ENCODE peak calls at places on chromosomes 4 and X, in five cellular contexts. One of them, this sample, is unnamed.

GRCh38 chr4:94653095-94653649 is 104.6 kb upstream of the BMPR1B start:
- DNase-seq in cardiac muscle cell: peak; percentile 36
- DNase-seq in hepatocyte: no peak
- DNase-seq in neural progenitor cell: no peak
- DNase-seq in breast epithelium: no peak
- DNase-seq in this sample: no peak

GRCh38 chr4:93414041-93414440 is 414.5 kb upstream of the ATOH1 start:
- DNase-seq in cardiac muscle cell: no peak
- DNase-seq in hepatocyte: no peak
- DNase-seq in neural progenitor cell: no peak
- DNase-seq in breast epithelium: no peak
- DNase-seq in this sample: no peak

GRCh38 chr4:184732126-184732525 is 1.8 kb downstream of the CENPU start:
- DNase-seq in cardiac muscle cell: no peak
- DNase-seq in hepatocyte: no peak
- DNase-seq in neural progenitor cell: no peak
- DNase-seq in breast epithelium: no peak
- DNase-seq in this sample: peak; percentile 88

GRCh38 chrX:45172890-45173289 is 27.8 kb downstream of the DIPK2B start:
- DNase-seq in cardiac muscle cell: peak; percentile 43
- DNase-seq in hepatocyte: peak; percentile 51
- DNase-seq in neural progenitor cell: no peak
- DNase-seq in breast epithelium: no peak
- DNase-seq in this sample: peak; percentile 65

GRCh38 chr4:825969-826330 is at the start of gene CPLX1:
- DNase-seq in cardiac muscle cell: no peak
- DNase-seq in hepatocyte: peak; percentile 84
- DNase-seq in neural progenitor cell: peak; percentile 65
- DNase-seq in breast epithelium: no peak
- DNase-seq in this sample: no peak

GRCh38 chr4:152259866-152260265 is 276.0 kb downstream of the FBXW7 start:
- DNase-seq in cardiac muscle cell: no peak
- DNase-seq in hepatocyte: no peak
- DNase-seq in neural progenitor cell: no peak
- DNase-seq in breast epithelium: no peak
- DNase-seq in this sample: peak; percentile 99

GRCh38 chrX:131746491-131746968 is 202.7 kb downstream of the OR13H1 start:
- DNase-seq in cardiac muscle cell: no peak
- DNase-seq in hepatocyte: no peak
- DNase-seq in neural progenitor cell: no peak
- DNase-seq in breast epithelium: peak; percentile 85
- DNase-seq in this sample: no peak

GRCh38 chr4:171025776-171026175 is 787.4 kb upstream of the GALNTL6 start:
- DNase-seq in cardiac muscle cell: no peak
- DNase-seq in hepatocyte: no peak
- DNase-seq in neural progenitor cell: no peak
- DNase-seq in breast epithelium: no peak
- DNase-seq in this sample: peak; percentile 2

GRCh38 chr4:161767116-161767515 is 396.7 kb downstream of the FSTL5 start:
- DNase-seq in cardiac muscle cell: peak; percentile 15
- DNase-seq in hepatocyte: no peak
- DNase-seq in neural progenitor cell: no peak
- DNase-seq in breast epithelium: no peak
- DNase-seq in this sample: peak; percentile 71

GRCh38 chr4:148823419-148823769 is 381.2 kb upstream of the NR3C2 start:
- DNase-seq in cardiac muscle cell: no peak
- DNase-seq in hepatocyte: no peak
- DNase-seq in neural progenitor cell: no peak
- DNase-seq in breast epithelium: no peak
- DNase-seq in this sample: no peak

GRCh38 chrX:99705696-99706095 is 704.4 kb downstream of the PCDH19 start:
- DNase-seq in cardiac muscle cell: no peak
- DNase-seq in hepatocyte: peak; percentile 24
- DNase-seq in neural progenitor cell: no peak
- DNase-seq in breast epithelium: no peak
- DNase-seq in this sample: no peak

GRCh38 chrX:71953946-71954345 is 43.3 kb downstream of the NHSL2 start:
- DNase-seq in cardiac muscle cell: no peak
- DNase-seq in hepatocyte: no peak
- DNase-seq in neural progenitor cell: no peak
- DNase-seq in breast epithelium: no peak
- DNase-seq in this sample: no peak

GRCh38 chr4:184968784-184969201 is 49.5 kb upstream of the HELT start:
- DNase-seq in cardiac muscle cell: no peak
- DNase-seq in hepatocyte: peak; percentile 35
- DNase-seq in neural progenitor cell: no peak
- DNase-seq in breast epithelium: peak; percentile 65
- DNase-seq in this sample: peak; percentile 44

GRCh38 chr4:118927976-118928375 is 39.3 kb downstream of the SYNPO2 start:
- DNase-seq in cardiac muscle cell: peak; percentile 60
- DNase-seq in hepatocyte: no peak
- DNase-seq in neural progenitor cell: no peak
- DNase-seq in breast epithelium: peak; percentile 45
- DNase-seq in this sample: no peak

GRCh38 chrX:39767446-39767845 is 330.3 kb downstream of the BCOR start:
- DNase-seq in cardiac muscle cell: peak; percentile 38
- DNase-seq in hepatocyte: no peak
- DNase-seq in neural progenitor cell: no peak
- DNase-seq in breast epithelium: no peak
- DNase-seq in this sample: no peak

GRCh38 chr4:82721819-82722423 is 76.7 kb downstream of the SCD5 start:
- DNase-seq in cardiac muscle cell: no peak
- DNase-seq in hepatocyte: peak; percentile 65
- DNase-seq in neural progenitor cell: peak; percentile 19
- DNase-seq in breast epithelium: no peak
- DNase-seq in this sample: no peak

GRCh38 chrX:19875051-19875432 is 12.4 kb downstream of the SH3KBP1 start:
- DNase-seq in cardiac muscle cell: no peak
- DNase-seq in hepatocyte: no peak
- DNase-seq in neural progenitor cell: no peak
- DNase-seq in breast epithelium: no peak
- DNase-seq in this sample: no peak

GRCh38 chr4:147780137-147780777 is 48.4 kb downstream of the ARHGAP10 start:
- DNase-seq in cardiac muscle cell: no peak
- DNase-seq in hepatocyte: no peak
- DNase-seq in neural progenitor cell: no peak
- DNase-seq in breast epithelium: no peak
- DNase-seq in this sample: no peak

GRCh38 chr4:20086067-20086466 is 165.6 kb upstream of the SLIT2 start:
- DNase-seq in cardiac muscle cell: no peak
- DNase-seq in hepatocyte: no peak
- DNase-seq in neural progenitor cell: no peak
- DNase-seq in breast epithelium: no peak
- DNase-seq in this sample: no peak

GRCh38 chrX:37779857-37780256 is at the start of gene CYBB:
- DNase-seq in cardiac muscle cell: no peak
- DNase-seq in hepatocyte: no peak
- DNase-seq in neural progenitor cell: no peak
- DNase-seq in breast epithelium: no peak
- DNase-seq in this sample: no peak

GRCh38 chr4:106019771-106020170 is 124.5 kb downstream of the NPNT start:
- DNase-seq in cardiac muscle cell: peak; percentile 31
- DNase-seq in hepatocyte: no peak
- DNase-seq in neural progenitor cell: no peak
- DNase-seq in breast epithelium: no peak
- DNase-seq in this sample: peak; percentile 61

GRCh38 chr4:139167774-139168444 is 9.1 kb downstream of the ELF2 start:
- DNase-seq in cardiac muscle cell: peak; percentile 73
- DNase-seq in hepatocyte: peak; percentile 54
- DNase-seq in neural progenitor cell: no peak
- DNase-seq in breast epithelium: no peak
- DNase-seq in this sample: peak; percentile 96

GRCh38 chr4:113179996-113180395 is 130.5 kb downstream of the ANK2 start:
- DNase-seq in cardiac muscle cell: no peak
- DNase-seq in hepatocyte: no peak
- DNase-seq in neural progenitor cell: no peak
- DNase-seq in breast epithelium: no peak
- DNase-seq in this sample: peak; percentile 6

GRCh38 chrX:9518896-9519295 is 54.0 kb downstream of the TBL1X start:
- DNase-seq in cardiac muscle cell: no peak
- DNase-seq in hepatocyte: no peak
- DNase-seq in neural progenitor cell: no peak
- DNase-seq in breast epithelium: no peak
- DNase-seq in this sample: no peak

GRCh38 chrX:9517062-9517461 is 52.2 kb downstream of the TBL1X start:
- DNase-seq in cardiac muscle cell: no peak
- DNase-seq in hepatocyte: no peak
- DNase-seq in neural progenitor cell: no peak
- DNase-seq in breast epithelium: no peak
- DNase-seq in this sample: no peak

GRCh38 chrX:9520211-9520590 is 55.3 kb downstream of the TBL1X start:
- DNase-seq in cardiac muscle cell: no peak
- DNase-seq in hepatocyte: no peak
- DNase-seq in neural progenitor cell: no peak
- DNase-seq in breast epithelium: no peak
- DNase-seq in this sample: no peak

GRCh38 chrX:9516635-9517034 is 51.8 kb downstream of the TBL1X start:
- DNase-seq in cardiac muscle cell: no peak
- DNase-seq in hepatocyte: no peak
- DNase-seq in neural progenitor cell: no peak
- DNase-seq in breast epithelium: no peak
- DNase-seq in this sample: no peak

DNA sequence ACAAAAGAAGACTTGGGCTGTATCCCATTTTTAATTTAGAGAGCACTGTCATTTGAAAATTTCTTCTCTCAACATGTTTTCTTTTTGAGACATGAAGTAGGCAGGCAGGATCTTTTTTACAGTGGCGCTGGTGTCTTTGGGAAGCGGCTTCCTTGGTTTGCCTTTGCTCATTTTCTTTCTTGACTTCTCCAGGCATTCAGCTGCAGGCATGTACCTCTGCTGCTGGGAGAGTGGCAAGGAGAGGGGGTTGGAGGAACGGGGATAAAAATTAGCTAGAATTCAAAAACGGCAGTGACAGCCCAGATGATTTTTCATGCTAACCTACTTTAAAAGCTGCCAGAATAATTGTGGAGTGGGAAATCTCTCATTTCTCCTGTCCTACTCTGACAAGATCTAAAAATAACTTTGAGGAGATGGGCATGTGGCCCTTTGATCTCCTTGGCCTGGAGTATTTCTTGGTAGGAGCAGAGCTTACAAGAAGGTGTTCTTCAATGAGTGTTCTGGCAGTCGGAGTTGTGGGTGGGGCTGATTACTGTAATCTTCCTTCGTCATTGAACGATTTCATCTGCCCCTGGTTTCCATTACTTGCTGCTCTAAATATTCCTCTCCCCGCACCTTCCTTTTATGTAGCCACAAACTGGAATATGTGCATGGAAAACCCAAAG is 54.8 kb downstream of the TBL1X start:
- DNase-seq in cardiac muscle cell: no peak
- DNase-seq in hepatocyte: peak; percentile 16
- DNase-seq in neural progenitor cell: no peak
- DNase-seq in breast epithelium: no peak
- DNase-seq in this sample: no peak
- H3K4me1 ChIP-seq in cardiac muscle cell: peaks cover 85% of the 10 kb centered on the region
- H3K4me1 ChIP-seq in hepatocyte: no peaks in the 10 kb centered on the region
- H3K4me1 ChIP-seq in neural progenitor cell: no peaks in the 10 kb centered on the region
- H3K4me1 ChIP-seq in breast epithelium: no peaks in the 10 kb centered on the region
- H3K4me1 ChIP-seq in this sample: no peaks in the 10 kb centered on the region

GRCh38 chrX:48761674-48762471 is at the start of gene GLOD5:
- DNase-seq in cardiac muscle cell: peak; percentile 10
- DNase-seq in hepatocyte: peak; percentile 72
- DNase-seq in neural progenitor cell: peak; percentile 54
- DNase-seq in breast epithelium: peak; percentile 67
- DNase-seq in this sample: peak; percentile 55
- TF ChIP-seq CTCF in cardiac muscle cell: no peak
- TF ChIP-seq CTCF in hepatocyte: peak; percentile 50
- TF ChIP-seq CTCF in neural progenitor cell: peak; percentile 46
- TF ChIP-seq CTCF in breast epithelium: peak; percentile 51
- TF ChIP-seq CTCF in this sample: peak; percentile 72

GRCh38 chr4:7820031-7820825 is 119.4 kb downstream of the AFAP1 start:
- DNase-seq in cardiac muscle cell: no peak
- DNase-seq in hepatocyte: no peak
- DNase-seq in neural progenitor cell: no peak
- DNase-seq in breast epithelium: no peak
- DNase-seq in this sample: no peak

GRCh38 chr4:7824218-7824617 is 115.4 kb downstream of the AFAP1 start:
- DNase-seq in cardiac muscle cell: peak; percentile 47
- DNase-seq in hepatocyte: no peak
- DNase-seq in neural progenitor cell: no peak
- DNase-seq in breast epithelium: no peak
- DNase-seq in this sample: no peak

GRCh38 chr4:7823416-7823824 is 116.2 kb downstream of the AFAP1 start:
- DNase-seq in cardiac muscle cell: peak; percentile 71
- DNase-seq in hepatocyte: peak; percentile 64
- DNase-seq in neural progenitor cell: no peak
- DNase-seq in breast epithelium: no peak
- DNase-seq in this sample: no peak

GRCh38 chr4:7821245-7822165 is 118.2 kb downstream of the AFAP1 start:
- DNase-seq in cardiac muscle cell: peak; percentile 56
- DNase-seq in hepatocyte: no peak
- DNase-seq in neural progenitor cell: no peak
- DNase-seq in breast epithelium: no peak
- DNase-seq in this sample: no peak

DNA sequence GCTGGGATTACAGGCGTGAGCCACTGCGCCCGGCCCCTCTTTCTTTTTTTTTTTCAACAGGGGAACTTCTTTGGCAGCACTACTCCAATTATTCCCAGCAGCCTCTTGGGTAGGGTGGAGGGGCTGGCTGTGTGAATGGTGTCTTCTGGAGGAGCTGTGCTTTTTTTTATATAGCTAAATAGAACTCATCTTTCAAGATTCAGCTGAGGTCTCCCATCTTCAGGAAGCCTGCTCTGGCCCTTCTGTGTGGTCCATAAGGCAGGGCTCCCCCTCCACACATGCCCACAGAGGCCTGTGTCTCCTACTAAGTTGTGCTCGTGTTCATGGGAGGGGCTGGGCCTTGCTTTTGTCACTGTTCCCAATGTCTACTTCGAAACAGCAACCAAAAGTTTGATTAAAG is 116.8 kb downstream of the AFAP1 start:
- DNase-seq in cardiac muscle cell: no peak
- DNase-seq in hepatocyte: no peak
- DNase-seq in neural progenitor cell: no peak
- DNase-seq in breast epithelium: no peak
- DNase-seq in this sample: no peak
- H3K4me1 ChIP-seq in cardiac muscle cell: peaks cover 38% of the 10 kb centered on the region
- H3K4me1 ChIP-seq in hepatocyte: peaks cover 36% of the 10 kb centered on the region
- H3K4me1 ChIP-seq in neural progenitor cell: peaks cover 19% of the 10 kb centered on the region
- H3K4me1 ChIP-seq in breast epithelium: no peaks in the 10 kb centered on the region
- H3K4me1 ChIP-seq in this sample: no peaks in the 10 kb centered on the region

GRCh38 chrX:51332188-51332942 is at the start of gene NUDT10:
- DNase-seq in cardiac muscle cell: peak; percentile 69
- DNase-seq in hepatocyte: peak; percentile 72
- DNase-seq in neural progenitor cell: peak; percentile 92
- DNase-seq in breast epithelium: no peak
- DNase-seq in this sample: no peak

GRCh38 chrX:51334276-51334675 is 1.7 kb downstream of the NUDT10 start:
- DNase-seq in cardiac muscle cell: no peak
- DNase-seq in hepatocyte: no peak
- DNase-seq in neural progenitor cell: no peak
- DNase-seq in breast epithelium: no peak
- DNase-seq in this sample: no peak

GRCh38 chrX:51336584-51336983 is 4.0 kb downstream of the NUDT10 start:
- DNase-seq in cardiac muscle cell: peak; percentile 52
- DNase-seq in hepatocyte: peak; percentile 55
- DNase-seq in neural progenitor cell: peak; percentile 71
- DNase-seq in breast epithelium: no peak
- DNase-seq in this sample: peak; percentile 9
- TF ChIP-seq CTCF in cardiac muscle cell: peak; percentile 49
- TF ChIP-seq CTCF in hepatocyte: peak; percentile 58
- TF ChIP-seq CTCF in neural progenitor cell: peak; percentile 60
- TF ChIP-seq CTCF in breast epithelium: peak; percentile 17
- TF ChIP-seq CTCF in this sample: peak; percentile 54

This sample was measured in foreskin keratinocyte.